ENCODE peak calls at places on chromosomes 13 and 19, in four cellular contexts. N is esophagus muscularis mucosa, A is SK-N-SH, M is transverse colon. J is an unnamed sample.
A peak's percentile ranks its signal among the peaks of the same experiment; 100 is the strongest.

GRCh38 chr19:1177322-1178114 is 3.5 kb upstream of the SBNO2 start:
- DNase-seq in N (no peak), M (no peak), A (no peak), J (no peak)

GRCh38 chr13:97934590-97934989 is 18.9 kb upstream of the IPO5 start:
- DNase-seq in N (no peak), M (no peak), A (no peak), J (no peak)

GRCh38 chr13:113813749-113814434 is 50.0 kb downstream of the GAS6 start:
- DNase-seq in M (no peak), N (no peak), A (no peak), J (no peak)

GRCh38 chr13:100214886-100215285 is 126.0 kb downstream of the PCCA start:
- DNase-seq in A (no peak), M (no peak), N (no peak), J (no peak)

GRCh38 chr13:35769812-35770211 is 293.3 kb upstream of the MAB21L1 start:
- DNase-seq in M (no peak), A (no peak), N (no peak), J (no peak)

GRCh38 chr19:47228168-47228936 is 2.6 kb downstream of the BBC3 start:
- DNase-seq in M (peak; percentile 74), N (no peak), A (peak; percentile 66), J (no peak)

GRCh38 chr19:3606690-3607289 is at the start of gene TBXA2R:
- DNase-seq in N (no peak), M (peak; percentile 75), A (peak; percentile 96), J (peak; percentile 82)

GRCh38 chr19:40279120-40279551 is 6.0 kb downstream of the AKT2 start:
- DNase-seq in N (no peak), A (peak; percentile 15), M (peak; percentile 26), J (peak; percentile 50)

GRCh38 chr13:112891477-112892401 is 77.3 kb upstream of the MCF2L start:
- DNase-seq in A (no peak), M (no peak), N (no peak), J (no peak)

GRCh38 chr19:4510435-4511255 is 7.6 kb downstream of the PLIN4 start:
- DNase-seq in M (no peak), N (no peak), A (no peak), J (no peak)

GRCh38 chr19:48518207-48518606 is 6.6 kb upstream of the LMTK3 start:
- DNase-seq in A (no peak), N (no peak), M (no peak), J (no peak)

GRCh38 chr13:112202266-112202665 is 135.3 kb downstream of the SOX1 start:
- DNase-seq in M (no peak), A (no peak), N (no peak), J (no peak)

GRCh38 chr19:56538761-56539263 is at the start of gene ZFP28:
- DNase-seq in M (peak; percentile 81), A (peak; percentile 95), N (peak; percentile 93), J (peak; percentile 53)

GRCh38 chr13:114062754-114063153 is 69.7 kb downstream of the RASA3 start:
- DNase-seq in M (no peak), N (no peak), A (no peak), J (no peak)

GRCh38 chr13:98405107-98405571 is 171.8 kb downstream of the STK24 start:
- DNase-seq in A (peak; percentile 60), N (no peak), M (no peak), J (no peak)

GRCh38 chr13:30340367-30341184 is 33.2 kb upstream of the KATNAL1 start:
- DNase-seq in A (peak; percentile 29), M (peak; percentile 45), N (no peak), J (peak; percentile 19)

GRCh38 chr19:40284501-40285352 is at the start of gene AKT2:
- DNase-seq in M (no peak), N (no peak), A (peak; percentile 94), J (no peak)

GRCh38 chr13:49681837-49682236 is 9.4 kb downstream of the EBPL start:
- DNase-seq in A (no peak), N (no peak), M (no peak), J (no peak)

GRCh38 chr13:79775830-79776229 is 294.9 kb downstream of the NDFIP2 start:
- DNase-seq in A (no peak), M (peak; percentile 36), N (no peak), J (no peak)

GRCh38 chr19:27660428-27660827 is 1552.5 kb downstream of the UQCRFS1 start:
- DNase-seq in N (no peak), M (no peak), A (no peak), J (no peak)

GRCh38 chr13:20442798-20443381 is 82.8 kb downstream of the CRYL1 start:
- DNase-seq in M (peak; percentile 88), N (peak; percentile 26), A (no peak), J (no peak)

GRCh38 chr13:75798353-75799245 is 162.5 kb downstream of the LMO7 start:
- DNase-seq in M (no peak), N (no peak), A (no peak), J (no peak)

GRCh38 chr19:50690439-50690838 is 29.2 kb downstream of the SHANK1 start:
- DNase-seq in A (no peak), N (no peak), M (no peak), J (no peak)

DNA sequence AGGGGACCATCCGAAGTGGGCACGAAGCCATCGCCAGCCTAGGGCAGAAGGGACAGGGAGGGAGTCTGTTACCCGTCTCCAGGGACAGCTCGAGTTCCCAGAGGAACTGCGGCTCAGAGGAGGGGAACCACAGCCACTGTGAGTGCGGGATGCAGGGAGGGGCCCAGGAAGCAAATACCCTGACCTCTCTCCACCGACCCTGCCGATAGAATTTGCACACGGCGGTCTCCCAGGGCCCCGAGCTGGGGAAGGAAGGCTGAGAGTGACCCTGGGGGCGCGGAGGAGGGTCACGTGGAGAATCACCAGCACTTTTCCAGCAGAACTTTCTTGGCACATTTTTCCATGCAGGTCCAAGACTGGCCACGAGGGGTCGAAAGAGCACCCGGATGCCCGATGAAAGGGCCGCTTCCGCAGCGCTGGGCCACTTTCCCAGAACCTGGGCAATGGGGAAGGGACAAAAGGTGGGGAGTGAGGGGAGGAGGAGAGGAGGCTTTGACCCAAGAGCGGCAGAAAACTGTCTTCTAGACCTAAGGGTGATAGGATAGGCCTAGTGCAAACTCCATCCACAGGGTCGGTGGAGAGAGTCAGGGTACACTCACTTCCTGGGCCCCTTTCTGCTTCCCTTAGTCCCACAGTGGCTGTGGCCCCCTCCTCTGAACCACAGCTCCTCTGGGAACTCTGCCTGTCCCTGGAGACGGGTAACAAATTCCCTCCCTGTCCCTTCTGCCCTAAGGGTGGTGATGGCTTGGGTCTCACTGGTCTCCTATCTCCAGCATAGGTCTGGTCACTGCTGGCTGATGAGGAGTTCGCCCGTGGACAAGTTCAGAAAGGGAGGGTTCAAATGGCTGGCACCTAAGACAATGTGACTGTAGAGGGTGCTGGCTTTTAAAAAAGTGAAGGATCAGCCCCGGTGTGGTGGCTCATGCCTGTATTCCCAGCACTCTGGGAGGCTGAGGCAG is 5.3 kb upstream of the GPR4 start:
- DNase-seq in M (peak; percentile 77), N (no peak), A (peak; percentile 83), J (peak; percentile 60)
- H3K4me3 ChIP-seq in M (no peak overlapping the region), N (peak overlapping the region; percentile 38), A (peak overlapping the region; percentile 44), J (peak overlapping the region; percentile 19)

GRCh38 chr19:57830071-57830602 is at the start of gene ZNF587B:
- DNase-seq in A (peak; percentile 50), M (peak; percentile 64), N (no peak), J (peak; percentile 35)
- H3K4me1 ChIP-seq in A (no peaks in the 10 kb centered on the region), M (no peaks in the 10 kb centered on the region), N (peaks cover 15% of the 10 kb centered on the region), J (no peaks in the 10 kb centered on the region)

DNA sequence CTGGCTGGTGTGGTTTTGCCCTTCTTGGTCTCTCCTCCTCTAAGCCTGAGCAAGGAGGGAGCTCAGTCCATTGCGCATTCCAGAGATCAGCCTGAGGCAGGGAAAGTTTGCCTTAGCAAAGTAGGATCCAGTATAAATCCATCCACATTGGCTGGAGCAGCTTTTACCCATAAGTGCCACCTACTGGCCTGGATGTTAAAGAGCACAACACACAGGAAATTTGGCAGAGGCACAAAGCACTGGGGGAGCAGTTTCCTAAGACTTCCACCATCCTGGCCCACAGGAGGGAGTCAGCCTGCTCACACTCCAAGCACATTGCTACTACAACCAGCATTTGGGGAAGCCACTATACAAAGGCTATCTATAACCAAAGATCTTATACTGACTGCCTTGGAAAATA is 1124.2 kb downstream of the SLITRK1 start:
- DNase-seq in N (no peak), M (no peak), A (peak; percentile 37), J (no peak)
- TF ChIP-seq EP300 in N (no peak), M (no peak), A (no peak), J (no peak)

DNA sequence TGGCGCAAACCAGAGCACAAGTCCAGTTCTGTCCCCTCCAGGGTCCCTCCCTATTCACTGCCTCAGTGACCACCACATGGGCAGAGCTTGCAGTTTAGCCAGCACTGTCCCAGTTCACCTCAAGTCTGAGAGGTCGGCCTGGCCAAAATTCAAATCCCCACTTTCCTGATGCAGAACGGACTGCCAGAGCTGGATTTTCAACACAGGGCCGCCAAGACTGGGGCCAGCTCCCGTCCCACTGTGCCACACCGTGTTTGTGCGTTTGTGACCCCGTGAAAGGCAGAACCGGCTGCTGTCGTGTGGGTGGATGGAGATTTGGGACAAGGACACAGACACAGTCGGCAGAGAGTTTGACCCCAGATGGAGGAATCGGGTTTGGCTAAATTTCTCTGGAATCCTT is 176.7 kb downstream of the URI1 start:
- DNase-seq in M (no peak), A (no peak), N (no peak), J (no peak)
- H3K4me3 ChIP-seq in M (no peak overlapping the region), A (no peak overlapping the region), N (no peak overlapping the region), J (no peak overlapping the region)

GRCh38 chr19:54206831-54207177 is 6.1 kb downstream of the RPS9 start:
- DNase-seq in N (no peak), A (no peak), M (no peak), J (no peak)
- H3K4me1 ChIP-seq in N (peaks cover 87% of the 10 kb centered on the region), A (peaks cover 49% of the 10 kb centered on the region), M (peaks cover 48% of the 10 kb centered on the region), J (peaks cover 71% of the 10 kb centered on the region)

GRCh38 chr13:104315606-104316005 is 1249.4 kb upstream of the SLC10A2 start:
- DNase-seq in A (no peak), M (no peak), N (no peak), J (no peak)
- TF ChIP-seq EP300 in A (no peak), M (no peak), N (no peak), J (no peak)

GRCh38 chr13:33676700-33677048 is 141.3 kb upstream of the RFC3 start:
- DNase-seq in A (peak; percentile 66), N (no peak), M (peak; percentile 58), J (no peak)
- H3K4me3 ChIP-seq in A (peak overlapping the region; percentile 31), N (peak overlapping the region; percentile 54), M (peak overlapping the region; percentile 35), J (peak overlapping the region; percentile 21)

GRCh38 chr19:35331551-35332214 is 2.7 kb downstream of the CD22 start:
- DNase-seq in A (no peak), M (no peak), N (no peak), J (no peak)
- H3K4me1 ChIP-seq in A (no peaks in the 10 kb centered on the region), M (no peaks in the 10 kb centered on the region), N (no peaks in the 10 kb centered on the region), J (no peaks in the 10 kb centered on the region)

DNA sequence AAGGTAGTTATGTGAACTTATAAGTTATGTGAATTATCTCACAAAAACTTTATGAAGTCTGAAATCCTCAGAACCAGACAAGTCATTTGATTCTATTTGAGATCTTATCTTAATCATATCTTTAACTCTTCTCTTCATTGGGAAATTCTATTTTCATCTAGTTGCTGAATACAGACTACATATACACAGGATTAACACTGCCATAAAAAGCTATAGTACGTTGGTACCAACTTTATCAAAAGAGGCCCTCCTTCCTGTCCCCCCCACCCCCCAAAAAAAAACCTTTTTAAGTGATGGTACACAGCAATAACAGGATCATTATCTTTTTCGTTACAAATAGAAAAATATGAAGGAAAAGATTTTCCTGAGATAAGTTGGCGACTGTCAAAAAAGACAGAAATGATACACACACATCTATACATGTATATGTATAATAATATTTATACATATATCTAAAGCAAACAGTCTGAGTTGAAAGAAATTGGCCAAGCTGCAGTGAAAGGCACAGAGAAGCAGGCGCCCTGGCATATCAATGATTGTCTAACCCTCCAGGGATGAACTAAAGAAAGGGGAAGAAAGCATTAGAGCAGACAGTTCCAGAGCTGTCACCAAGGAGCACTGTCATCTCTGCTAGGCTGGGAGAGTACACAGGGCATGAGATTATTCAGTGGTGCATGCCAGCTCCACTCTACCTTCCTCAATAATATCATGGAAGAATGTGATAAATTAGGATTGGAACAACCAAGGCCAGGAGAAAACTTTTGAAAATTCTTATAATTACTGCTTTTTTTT is 116.7 kb downstream of the KLF12 start:
- DNase-seq in N (no peak), A (peak; percentile 26), M (no peak), J (no peak)
- TF ChIP-seq EP300 in N (no peak), A (no peak), M (no peak), J (no peak)